ENCODE peak calls at places on chromosomes 12 and 14, in five cellular contexts. V, Z, A, J and G are unnamed samples.

GRCh38 chr14:44417809-44418208 is 89.3 kb downstream of the FSCB start:
- DNase-seq in V (no peak), Z (no peak), A (no peak), J (no peak), G (no peak)

GRCh38 chr14:86708846-86709339 is 1178.9 kb downstream of the FLRT2 start:
- DNase-seq in V (no peak), Z (no peak), A (no peak), J (no peak), G (no peak)

GRCh38 chr14:82422186-82422585 is 888.5 kb upstream of the SEL1L start:
- DNase-seq in V (no peak), Z (no peak), A (no peak), J (no peak), G (no peak)

GRCh38 chr12:52037248-52037861 is 13.9 kb upstream of the NR4A1 start:
- DNase-seq in V (peak), Z (no peak), A (peak), J (peak), G (peak)

GRCh38 chr12:67811437-67812361 is 163.2 kb downstream of the DYRK2 start:
- DNase-seq in V (peak), Z (no peak), A (no peak), J (no peak), G (peak)

GRCh38 chr12:52180971-52181628 is 10.7 kb downstream of the KRT80 start:
- DNase-seq in V (no peak), Z (no peak), A (no peak), J (peak), G (no peak)

GRCh38 chr12:40565029-40565633 is 127.1 kb upstream of the CNTN1 start:
- DNase-seq in V (no peak), Z (no peak), A (no peak), J (no peak), G (no peak)

GRCh38 chr14:79989990-79990389 is 221.3 kb downstream of the DIO2 start:
- DNase-seq in V (no peak), Z (no peak), A (no peak), J (no peak), G (no peak)

GRCh38 chr14:71240866-71241520 is 333.7 kb downstream of the PCNX1 start:
- DNase-seq in V (no peak), Z (no peak), A (no peak), J (no peak), G (no peak)

GRCh38 chr12:29782821-29783772 is 645 bp downstream of the TMTC1 start:
- DNase-seq in V (peak), Z (no peak), A (peak), J (peak), G (peak)

GRCh38 chr14:57692671-57693070 is 173.2 kb downstream of the SLC35F4 start:
- DNase-seq in V (peak), Z (no peak), A (no peak), J (no peak), G (peak)

GRCh38 chr14:94946244-94946643 is 176.3 kb upstream of the GSC start:
- DNase-seq in V (no peak), Z (peak), A (no peak), J (no peak), G (no peak)

GRCh38 chr12:95959107-95959506 is 16.0 kb downstream of the AMDHD1 start:
- DNase-seq in V (peak), Z (no peak), A (no peak), J (no peak), G (peak)

GRCh38 chr14:65637780-65638179 is 225.2 kb downstream of the FUT8 start:
- DNase-seq in V (no peak), Z (peak), A (no peak), J (no peak), G (no peak)

GRCh38 chr12:105322070-105322469 is 8.4 kb upstream of the C12orf75 start:
- DNase-seq in V (peak), Z (no peak), A (no peak), J (no peak), G (peak)

GRCh38 chr14:100155049-100155621 is 4.3 kb downstream of the DEGS2 start:
- DNase-seq in V (peak), Z (peak), A (no peak), J (no peak), G (no peak)

GRCh38 chr14:55274760-55275159 is 3.5 kb downstream of the FBXO34 start:
- DNase-seq in V (peak), Z (no peak), A (no peak), J (no peak), G (peak)

GRCh38 chr12:100221523-100221922 is 20.9 kb downstream of the ACTR6 start:
- DNase-seq in V (no peak), Z (no peak), A (no peak), J (no peak), G (no peak)

GRCh38 chr12:1474059-1474537 is 120.3 kb downstream of the FBXL14 start:
- DNase-seq in V (peak), Z (no peak), A (peak), J (no peak), G (peak)

GRCh38 chr14:71286126-71286525 is 378.9 kb downstream of the PCNX1 start:
- DNase-seq in V (no peak), Z (no peak), A (no peak), J (no peak), G (no peak)

GRCh38 chr14:68916358-68916757 is 62.7 kb downstream of the ACTN1 start:
- DNase-seq in V (no peak), Z (no peak), A (no peak), J (no peak), G (no peak)

GRCh38 chr12:129772463-129773169 is 131.2 kb downstream of the TMEM132D start:
- DNase-seq in V (no peak), Z (no peak), A (no peak), J (no peak), G (no peak)

GRCh38 chr14:72611506-72611905 is 282.4 kb downstream of the DPF3 start:
- DNase-seq in V (no peak), Z (no peak), A (peak), J (no peak), G (no peak)

GRCh38 chr14:100784523-100785337 is 41.2 kb upstream of the MEG3 start:
- DNase-seq in V (no peak), Z (no peak), A (no peak), J (no peak), G (no peak)

GRCh38 chr12:3750616-3751015 is 2.3 kb downstream of the CRACR2A start:
- DNase-seq in V (no peak), Z (no peak), A (no peak), J (no peak), G (no peak)

GRCh38 chr12:124399622-124400021 is 104.7 kb downstream of the RFLNA start:
- DNase-seq in V (no peak), Z (peak), A (no peak), J (peak), G (no peak)

GRCh38 chr14:104309657-104310369 is 171.4 kb downstream of the KIF26A start:
- DNase-seq in V (no peak), Z (no peak), A (no peak), J (no peak), G (no peak)

GRCh38 chr12:8038659-8039114 is 6.2 kb downstream of the FOXJ2 start:
- DNase-seq in V (peak), Z (peak), A (peak), J (peak), G (peak)

GRCh38 chr12:89392401-89392800 is 40.1 kb upstream of the DUSP6 start:
- DNase-seq in V (no peak), Z (no peak), A (no peak), J (no peak), G (no peak)

GRCh38 chr12:48736456-48736855 is 19.9 kb upstream of the CCNT1 start:
- DNase-seq in V (no peak), Z (no peak), A (no peak), J (no peak), G (no peak)

GRCh38 chr14:25090716-25091454 is 40.9 kb upstream of the STXBP6 start:
- DNase-seq in V (no peak), Z (no peak), A (no peak), J (no peak), G (peak)

GRCh38 chr12:57626929-57627445 is 6.0 kb downstream of the B4GALNT1 start:
- DNase-seq in V (no peak), Z (no peak), A (no peak), J (no peak), G (no peak)

GRCh38 chr12:57628280-57629191 is 4.5 kb downstream of the B4GALNT1 start:
- DNase-seq in V (no peak), Z (no peak), A (no peak), J (no peak), G (no peak)

GRCh38 chr12:57626111-57626928 is 6.7 kb downstream of the B4GALNT1 start:
- DNase-seq in V (no peak), Z (no peak), A (no peak), J (no peak), G (no peak)

GRCh38 chr12:57625261-57626032 is 7.6 kb downstream of the B4GALNT1 start:
- DNase-seq in V (no peak), Z (no peak), A (no peak), J (no peak), G (no peak)

DNA sequence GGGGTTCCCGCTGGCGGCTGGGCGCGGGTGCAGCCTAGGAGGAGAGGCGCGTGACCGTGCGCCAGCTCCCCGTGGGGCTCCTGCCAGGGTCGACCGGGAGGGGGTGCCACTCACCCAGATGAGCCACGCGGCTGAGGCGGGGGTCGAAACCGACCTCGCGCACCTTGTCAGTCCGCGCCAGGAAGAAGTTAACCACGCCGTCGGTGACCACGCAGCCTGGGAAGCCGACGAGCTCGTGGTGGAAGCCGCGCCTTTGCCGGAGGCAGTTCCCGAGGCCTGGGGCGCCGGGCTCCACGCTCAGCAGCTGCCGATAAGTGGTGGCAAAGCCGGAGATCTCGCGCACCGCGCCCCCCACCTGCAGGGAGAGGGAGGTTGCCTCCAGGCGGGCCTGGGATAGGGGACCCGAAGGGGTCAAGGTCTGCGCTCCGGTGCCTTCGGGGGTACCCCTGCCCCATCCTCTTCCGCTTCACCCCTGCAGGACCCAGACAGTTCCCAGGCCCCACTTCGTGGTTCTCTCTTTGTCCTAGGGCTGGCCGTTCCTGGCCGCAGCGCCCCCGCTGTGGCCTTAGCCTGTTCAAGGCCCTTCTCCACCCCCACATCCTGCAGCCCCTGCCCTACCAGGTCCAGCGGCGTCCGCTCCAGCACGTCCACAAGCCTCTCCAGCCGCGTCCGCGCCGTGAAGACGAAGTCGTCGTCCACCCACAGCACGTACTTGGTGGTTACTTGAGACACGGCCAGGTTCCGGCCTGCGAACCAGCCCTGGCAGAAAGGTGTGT is 5.3 kb downstream of the B4GALNT1 start:
- DNase-seq in V (no peak), Z (no peak), A (no peak), J (no peak), G (no peak)
- H3K4me3 ChIP-seq in V (no peak), Z (no peak), A (no peak), J (no peak), G (no peak)

GRCh38 chr12:6199211-6199530 is 1.0 kb upstream of the CD9 start:
- DNase-seq in V (no peak), Z (no peak), A (no peak), J (peak), G (no peak)
- H3K4me3 ChIP-seq in V (peak), Z (no peak), A (peak), J (peak), G (peak)

GRCh38 chr14:101835166-101835557 is 73.7 kb downstream of the PPP2R5C start:
- DNase-seq in V (no peak), Z (no peak), A (no peak), J (no peak), G (no peak)
- H3K4me3 ChIP-seq in V (no peak), Z (no peak), A (no peak), J (no peak), G (no peak)

DNA sequence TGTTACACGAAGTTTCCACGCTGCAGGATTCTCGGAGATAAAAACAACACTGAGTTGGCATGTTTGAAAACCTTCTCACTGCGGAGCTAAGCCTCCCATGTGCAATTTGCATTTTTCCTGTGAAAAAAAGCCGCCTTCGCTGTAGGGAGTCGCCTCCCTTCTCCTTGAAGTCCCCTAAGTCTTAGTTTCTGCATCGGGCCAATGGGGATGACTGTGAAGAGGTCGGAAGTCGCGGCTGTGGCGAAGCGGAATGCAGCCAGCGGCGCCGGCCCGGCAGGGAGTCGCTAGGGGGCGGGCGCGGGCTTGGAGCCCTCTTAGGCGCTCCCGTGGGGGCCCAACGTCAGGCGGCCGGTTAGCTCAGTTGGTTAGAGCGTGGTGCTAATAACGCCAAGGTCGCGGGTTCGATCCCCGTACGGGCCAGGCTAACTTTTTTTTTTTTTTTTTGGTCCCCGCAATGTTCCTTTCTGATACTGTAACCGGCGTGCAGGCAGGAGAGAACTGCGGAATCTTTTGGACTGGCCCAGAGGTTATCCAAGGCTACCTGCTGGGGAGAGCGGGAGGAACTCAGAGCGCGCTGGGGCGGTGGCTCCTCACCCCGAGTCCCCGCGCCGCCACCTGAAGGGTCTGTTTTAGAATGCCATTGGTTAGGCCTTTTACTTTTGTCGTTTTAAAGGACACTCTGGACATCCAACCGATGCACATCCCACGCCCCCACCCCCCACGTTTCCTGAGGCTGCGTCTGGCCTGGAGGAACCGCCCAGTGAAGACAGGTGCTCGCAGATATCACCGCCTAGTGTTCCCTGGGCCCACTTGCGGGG is 2.6 kb upstream of the ZNF839 start:
- DNase-seq in V (peak), Z (peak), A (peak), J (peak), G (peak)
- H3K4me3 ChIP-seq in V (peak), Z (peak), A (peak), J (peak), G (peak)

GRCh38 chr12:110776410-110776809 is 33.7 kb upstream of the PPP1CC start:
- DNase-seq in V (no peak), Z (no peak), A (no peak), J (no peak), G (no peak)
- H3K4me3 ChIP-seq in V (no peak), Z (no peak), A (no peak), J (no peak), G (no peak)